ENCODE peak calls at places on chromosomes 13 and 19, in six cellular contexts. J, X, K, L, Q and B are unnamed samples.
A peak's percentile ranks its signal among the peaks of the same experiment; 100 is the strongest.

GRCh38 chr19:16325161-16325527 is 518 bp downstream of the KLF2 start:
- DNase-seq in L (no peak), J (no peak), K (peak; percentile 35), Q (peak; percentile 48), X (no peak), B (no peak)

GRCh38 chr13:27621116-27621365 is 651 bp upstream of the POLR1D start:
- DNase-seq in J (no peak), K (no peak), X (no peak), Q (no peak), L (no peak), B (no peak)

GRCh38 chr13:111187879-111188643 is 73.0 kb downstream of the ARHGEF7 start:
- DNase-seq in K (no peak), J (no peak), L (no peak), X (no peak), Q (no peak), B (no peak)

GRCh38 chr19:38433268-38433733 is at the start of gene RYR1:
- DNase-seq in L (no peak), J (no peak), Q (peak; percentile 44), X (no peak), K (peak; percentile 26), B (peak; percentile 58)

GRCh38 chr13:100234006-100234405 is 145.1 kb downstream of the PCCA start:
- DNase-seq in K (no peak), X (no peak), Q (no peak), L (no peak), J (no peak), B (no peak)

GRCh38 chr19:275958-276646 is 15.1 kb downstream of the PLPP2 start:
- DNase-seq in K (no peak), X (no peak), Q (no peak), L (no peak), J (no peak), B (no peak)

GRCh38 chr13:75555836-75556235 is 6.2 kb downstream of the UCHL3 start:
- DNase-seq in Q (no peak), K (no peak), J (no peak), X (no peak), L (no peak), B (no peak)

GRCh38 chr19:16026756-16027155 is 49.5 kb upstream of the TPM4 start:
- DNase-seq in K (peak; percentile 37), Q (no peak), X (no peak), L (no peak), J (no peak), B (no peak)

GRCh38 chr13:30807392-30807791 is 72.0 kb downstream of the ALOX5AP start:
- DNase-seq in L (no peak), Q (no peak), K (no peak), J (no peak), X (no peak), B (no peak)

GRCh38 chr13:37289212-37289935 is 183.9 kb upstream of the CSNK1A1L start:
- DNase-seq in J (no peak), X (no peak), L (no peak), K (no peak), Q (no peak), B (no peak)

GRCh38 chr13:105450784-105451183 is 1084.7 kb downstream of the EFNB2 start:
- DNase-seq in X (no peak), Q (no peak), L (no peak), K (no peak), J (no peak), B (no peak)

GRCh38 chr13:93814658-93815057 is 588.1 kb downstream of the GPC6 start:
- DNase-seq in X (no peak), L (no peak), Q (no peak), J (no peak), K (no peak), B (no peak)

GRCh38 chr19:4676955-4677731 is 7.0 kb upstream of the MYDGF start:
- DNase-seq in X (no peak), Q (no peak), L (no peak), K (peak; percentile 43), J (no peak), B (peak; percentile 70)

GRCh38 chr19:14413765-14414171 is 5.4 kb downstream of the DDX39A start:
- DNase-seq in K (peak; percentile 65), X (peak; percentile 59), Q (no peak), L (no peak), J (no peak), B (no peak)

GRCh38 chr13:48645845-48646244 is 7.9 kb upstream of the CYSLTR2 start:
- DNase-seq in X (no peak), Q (no peak), K (no peak), L (no peak), J (no peak), B (no peak)

GRCh38 chr19:17076539-17076919 is 952 bp downstream of the MYO9B start:
- DNase-seq in X (no peak), L (no peak), K (peak; percentile 9), J (no peak), Q (no peak), B (peak; percentile 33)

GRCh38 chr19:31510635-31511034 is 161.4 kb upstream of the TSHZ3 start:
- DNase-seq in K (no peak), L (no peak), J (no peak), Q (no peak), X (no peak), B (no peak)

GRCh38 chr19:35404879-35405622 is 34.2 kb downstream of the GPR42 start:
- DNase-seq in J (peak; percentile 96), L (no peak), K (peak; percentile 81), X (no peak), Q (no peak), B (no peak)

GRCh38 chr19:51158474-51159129 is 16.5 kb downstream of the SIGLEC7 start:
- DNase-seq in L (no peak), Q (peak; percentile 35), J (no peak), X (no peak), K (peak; percentile 24), B (no peak)